ENCODE peak calls at places on chromosomes 2 and 18, in six cellular contexts. U is tibial artery, R is psoas muscle, V is bronchial epithelial cell, T is neural crest cell, E is progenitor cell of endocrine pancreas. A is an unnamed sample.

GRCh38 chr2:233060500-233061006 is 411 bp downstream of the INPP5D start:
- DNase-seq in V (no peak), E (no peak), T (no peak), U (no peak), R (no peak), A (no peak)

GRCh38 chr2:23477392-23477791 is 92.4 kb downstream of the KLHL29 start:
- DNase-seq in E (no peak), R (no peak), V (no peak), U (no peak), T (no peak), A (no peak)

GRCh38 chr18:59085126-59085794 is 54.4 kb upstream of the SEC11C start:
- DNase-seq in U (no peak), E (no peak), R (no peak), T (no peak), V (no peak), A (no peak)

GRCh38 chr18:59696311-59697235 is 650 bp downstream of the CCBE1 start:
- DNase-seq in R (no peak), V (peak), E (peak), U (no peak), T (peak), A (no peak)

GRCh38 chr2:135790423-135790822 is 46.6 kb downstream of the LCT start:
- DNase-seq in R (no peak), E (no peak), T (no peak), U (no peak), V (no peak), A (no peak)

GRCh38 chr2:172200495-172201085 is 97.9 kb upstream of the DLX2 start:
- DNase-seq in T (no peak), E (no peak), R (no peak), V (peak), U (no peak), A (no peak)

GRCh38 chr2:101125374-101125773 is 25.8 kb downstream of the TBC1D8 start:
- DNase-seq in U (no peak), E (no peak), V (peak), R (no peak), T (no peak), A (no peak)

GRCh38 chr2:58571181-58571852 is 330.2 kb upstream of the FANCL start:
- DNase-seq in V (peak), U (no peak), E (peak), R (no peak), T (peak), A (peak)

GRCh38 chr2:225889452-225889851 is 489.9 kb downstream of the NYAP2 start:
- DNase-seq in R (no peak), T (peak), E (no peak), U (no peak), V (peak), A (no peak)

GRCh38 chr18:11761553-11761952 is 72.5 kb downstream of the GNAL start:
- DNase-seq in R (no peak), T (no peak), E (no peak), V (no peak), U (no peak), A (no peak)

GRCh38 chr2:30412392-30413321 is 34.4 kb upstream of the LCLAT1 start:
- DNase-seq in E (no peak), R (no peak), U (no peak), V (no peak), T (no peak), A (no peak)

GRCh38 chr2:20557226-20557625 is 93.7 kb downstream of the HS1BP3 start:
- DNase-seq in V (no peak), E (no peak), U (no peak), R (no peak), T (no peak), A (no peak)

GRCh38 chr2:127137741-127138140 is 30.8 kb upstream of the BIN1 start:
- DNase-seq in R (no peak), V (no peak), U (no peak), E (no peak), T (no peak), A (no peak)

GRCh38 chr2:150136407-150136806 is 351.1 kb downstream of the RND3 start:
- DNase-seq in E (no peak), T (no peak), V (peak), U (no peak), R (no peak), A (no peak)

GRCh38 chr2:181573140-181573736 is 83.7 kb downstream of the CERKL start:
- DNase-seq in T (no peak), U (no peak), E (no peak), R (no peak), V (peak), A (no peak)

GRCh38 chr2:157182834-157183396 is 74.6 kb upstream of the GALNT5 start:
- DNase-seq in T (no peak), V (peak), U (no peak), R (no peak), E (no peak), A (no peak)

GRCh38 chr2:59694176-59694575 is 859.3 kb downstream of the BCL11A start:
- DNase-seq in V (no peak), R (no peak), U (no peak), E (no peak), T (no peak), A (no peak)

DNA sequence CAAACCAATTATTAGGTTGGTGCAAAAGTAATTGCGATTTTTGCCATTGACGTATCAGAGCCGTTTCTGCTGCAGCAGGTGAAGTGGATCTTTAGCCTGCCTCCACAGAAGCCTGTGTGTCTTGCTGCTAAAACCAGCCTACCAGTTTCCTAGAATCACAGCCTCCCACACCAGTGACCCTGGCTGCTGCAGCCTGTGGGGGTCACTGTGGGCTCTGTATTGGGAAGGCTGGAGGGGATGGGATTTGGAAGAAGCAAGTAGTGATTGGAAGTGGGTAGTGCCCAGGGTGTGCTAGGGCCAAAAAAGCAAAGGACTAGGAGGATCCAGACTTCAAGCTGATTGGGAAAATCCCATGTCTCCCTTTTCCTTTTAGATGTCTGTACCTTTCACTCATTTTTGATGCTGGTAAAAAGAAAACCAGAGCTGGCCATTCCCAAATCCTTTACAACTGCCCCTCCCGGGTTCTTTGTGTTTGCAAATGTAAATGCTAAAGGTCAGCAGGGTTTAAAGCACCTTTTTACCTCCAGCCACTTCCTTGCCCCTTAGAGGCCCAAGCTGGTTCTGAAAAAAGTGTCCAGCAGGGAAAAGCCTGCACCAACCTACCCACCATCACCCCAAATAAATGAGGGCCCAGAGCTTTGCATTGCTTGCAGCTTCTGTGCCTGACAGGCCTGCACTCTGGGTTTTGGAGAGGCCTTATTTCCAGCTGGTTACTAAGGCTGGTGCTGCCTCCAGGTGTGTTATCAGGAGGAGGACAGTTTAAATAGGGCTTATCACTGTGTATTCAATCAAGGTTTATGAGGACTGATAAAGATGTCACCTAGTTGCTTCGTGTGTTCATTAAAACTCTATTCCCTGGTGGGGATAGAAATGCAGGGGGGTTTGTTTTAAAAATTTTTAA is 172.0 kb downstream of the MIB1 start:
- DNase-seq in V (no peak), U (no peak), T (no peak), E (no peak), R (no peak), A (no peak)
- TF ChIP-seq CTCF in V (no peak), U (no peak), T (no peak), E (peak), R (no peak), A (no peak)

DNA sequence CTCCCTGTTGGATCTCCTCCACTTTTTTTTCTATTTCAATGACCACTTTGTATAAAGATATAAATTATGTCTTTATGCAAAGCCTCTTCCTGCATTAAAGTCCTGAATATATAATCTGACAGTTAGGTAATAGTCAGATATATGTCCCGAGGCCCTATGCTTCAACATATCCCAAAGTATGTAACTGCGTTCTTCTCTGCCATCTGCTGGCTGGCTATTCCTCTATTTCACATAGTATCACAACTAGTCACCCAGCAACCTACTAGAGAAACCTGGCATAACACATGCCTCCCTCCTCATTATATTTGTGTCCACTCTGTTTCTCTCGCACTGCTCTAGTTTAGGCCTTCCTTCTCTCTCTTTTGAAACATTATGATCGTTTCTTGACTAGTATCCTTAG is 640.8 kb downstream of the DPP10 start:
- DNase-seq in V (peak), U (no peak), T (no peak), E (no peak), R (no peak), A (no peak)
- TF ChIP-seq CTCF in V (no peak), U (no peak), T (peak), E (no peak), R (no peak), A (no peak)

GRCh38 chr2:84078466-84078865 is 380.6 kb downstream of the SUCLG1 start:
- DNase-seq in V (no peak), E (no peak), U (no peak), R (no peak), T (no peak), A (no peak)

GRCh38 chr2:84077504-84077903 is 381.6 kb downstream of the SUCLG1 start:
- DNase-seq in R (no peak), V (peak), E (no peak), U (no peak), T (peak), A (no peak)
- TF ChIP-seq CTCF in R (no peak), V (peak), E (peak), U (no peak), T (peak), A (peak)

GRCh38 chr2:219001577-219002394 is 8.6 kb upstream of the CRYBA2 start:
- DNase-seq in E (peak), T (no peak), U (no peak), R (no peak), V (peak), A (no peak)

GRCh38 chr2:219001100-219001576 is 7.9 kb upstream of the CRYBA2 start:
- DNase-seq in R (no peak), E (no peak), U (no peak), T (no peak), V (no peak), A (no peak)

GRCh38 chr2:219002395-219003266 is 9.4 kb upstream of the CRYBA2 start:
- DNase-seq in T (peak), V (peak), R (peak), E (peak), U (no peak), A (no peak)

GRCh38 chr2:219003979-219004378 is 10.8 kb upstream of the CRYBA2 start:
- DNase-seq in E (no peak), U (no peak), R (no peak), T (no peak), V (no peak), A (no peak)

DNA sequence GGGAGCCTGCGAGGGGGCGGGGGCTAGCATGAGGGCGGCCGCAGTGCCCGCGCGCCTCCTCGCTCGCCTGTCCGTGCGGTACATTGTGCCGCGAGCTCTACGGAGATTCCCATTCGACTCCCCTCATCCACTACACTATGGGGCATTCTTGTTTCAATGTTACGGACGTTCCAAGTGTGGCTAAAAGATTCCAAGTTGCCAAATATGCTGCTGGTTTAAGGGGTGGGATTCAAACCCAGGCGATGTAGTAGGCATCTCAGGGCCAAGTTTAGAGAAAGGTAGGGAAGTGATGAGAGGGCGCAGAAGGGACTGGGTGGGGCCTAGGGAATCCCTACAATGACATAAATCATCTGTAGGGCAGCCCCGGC is 10.0 kb upstream of the CRYBA2 start:
- DNase-seq in E (no peak), U (no peak), T (no peak), R (no peak), V (no peak), A (no peak)
- TF ChIP-seq CTCF in E (no peak), U (no peak), T (no peak), R (no peak), V (no peak), A (peak)

GRCh38 chr2:64865073-64865830 is 123.9 kb upstream of the SLC1A4 start:
- DNase-seq in R (peak), T (peak), V (peak), U (peak), E (peak), A (peak)
- TF ChIP-seq CTCF in R (peak), T (peak), V (peak), U (peak), E (peak), A (peak)

GRCh38 chr2:96345868-96346452 is 10.4 kb downstream of the NCAPH start:
- DNase-seq in T (no peak), V (no peak), E (no peak), R (no peak), U (no peak), A (no peak)

GRCh38 chr2:96342085-96342484 is 6.5 kb downstream of the NCAPH start:
- DNase-seq in E (no peak), T (no peak), V (peak), U (no peak), R (no peak), A (no peak)

GRCh38 chr2:96347395-96347794 is 11.8 kb downstream of the NCAPH start:
- DNase-seq in R (no peak), U (no peak), T (no peak), E (no peak), V (no peak), A (no peak)

GRCh38 chr2:96344011-96344410 is 8.4 kb downstream of the NCAPH start:
- DNase-seq in E (no peak), R (no peak), V (no peak), T (no peak), U (no peak), A (no peak)

GRCh38 chr2:96345403-96345802 is 9.8 kb downstream of the NCAPH start:
- DNase-seq in V (no peak), E (no peak), T (no peak), R (no peak), U (no peak), A (no peak)
- TF ChIP-seq CTCF in V (peak), E (no peak), T (peak), R (peak), U (no peak), A (no peak)

DNA sequence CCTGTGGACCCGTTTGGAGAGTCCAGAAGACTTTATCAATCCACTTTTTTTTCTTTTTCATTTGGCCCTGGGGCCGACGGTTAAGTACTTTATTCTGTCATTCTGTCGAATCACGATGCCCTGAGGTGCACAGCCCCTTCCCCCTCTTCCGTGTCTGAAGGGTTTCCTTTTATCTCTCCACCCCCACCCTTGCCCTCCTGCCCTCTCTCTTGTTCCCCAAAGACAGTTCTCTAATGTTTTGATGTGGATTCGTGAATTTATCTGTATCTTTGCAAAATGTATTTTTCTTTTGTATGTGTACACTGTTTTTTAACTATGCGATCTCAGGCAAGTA is 1.7 kb upstream of the CASP8 start:
- DNase-seq in T (no peak), R (no peak), U (no peak), E (no peak), V (no peak), A (no peak)
- TF ChIP-seq CTCF in T (no peak), R (no peak), U (no peak), E (no peak), V (no peak), A (no peak)

GRCh38 chr18:28637897-28638296 is 461.0 kb upstream of the CDH2 start:
- DNase-seq in T (no peak), R (no peak), E (no peak), U (no peak), V (no peak), A (no peak)
- TF ChIP-seq CTCF in T (peak), R (no peak), E (no peak), U (no peak), V (no peak), A (no peak)

GRCh38 chr2:61134141-61134540 is 27.8 kb upstream of the C2orf74 start:
- DNase-seq in R (no peak), T (no peak), E (no peak), V (no peak), U (no peak), A (no peak)

GRCh38 chr2:61138859-61139258 is 23.1 kb upstream of the C2orf74 start:
- DNase-seq in T (no peak), R (no peak), U (no peak), V (no peak), E (no peak), A (no peak)

GRCh38 chr2:61141151-61141550 is 20.8 kb upstream of the C2orf74 start:
- DNase-seq in R (no peak), E (no peak), U (no peak), T (no peak), V (no peak), A (no peak)

GRCh38 chr2:61135510-61135909 is 26.5 kb upstream of the C2orf74 start:
- DNase-seq in E (no peak), V (peak), U (no peak), T (no peak), R (no peak), A (no peak)
- TF ChIP-seq CTCF in E (no peak), V (peak), U (peak), T (no peak), R (peak), A (no peak)

DNA sequence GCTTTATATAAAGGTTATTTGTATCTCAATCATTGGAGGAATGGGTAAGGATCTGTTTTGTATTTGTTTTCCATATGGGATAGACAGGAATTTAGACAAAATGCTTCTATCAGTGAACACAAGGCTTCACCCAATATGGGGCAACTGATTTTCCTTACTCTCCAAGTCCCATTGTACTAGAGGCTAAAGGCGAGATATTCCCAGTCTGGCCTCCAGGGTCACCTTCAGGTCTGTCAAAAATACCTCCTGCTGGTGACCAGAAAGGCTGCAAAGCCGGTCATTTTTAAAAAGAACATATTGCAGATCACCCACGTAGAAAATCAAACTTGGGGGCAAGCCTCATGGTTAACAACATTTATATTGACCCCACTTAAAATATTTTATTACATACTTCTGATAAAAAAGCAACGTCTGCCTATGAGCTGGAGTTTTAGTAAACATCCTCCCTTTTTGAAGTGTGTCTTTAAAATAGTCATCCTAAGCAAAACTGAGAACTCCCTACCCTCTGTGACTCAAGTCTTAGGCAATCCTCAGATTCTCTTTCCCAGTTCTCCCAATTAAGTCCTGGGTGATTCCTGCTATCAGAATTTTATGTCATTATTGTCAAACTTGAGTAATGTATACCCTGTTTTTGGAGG is 276.6 kb downstream of the MREG start:
- DNase-seq in R (no peak), E (no peak), T (no peak), U (no peak), V (peak), A (no peak)
- TF ChIP-seq CTCF in R (no peak), E (peak), T (no peak), U (no peak), V (peak), A (no peak)